ENCODE peak calls at places on chromosomes 4 and X, in five cellular contexts. A, D, P, N and S are unnamed samples. For H3K4me1, the result is how much of the 10 kb centered on the place peaks cover.

GRCh38 chrX:96004386-96004785 is 680.3 kb upstream of the DIAPH2 start:
- DNase-seq in A (no peak), D (no peak), P (peak), N (no peak), S (no peak)

GRCh38 chr4:110119880-110120279 is 78.5 kb downstream of the ELOVL6 start:
- DNase-seq in D (no peak), N (peak), P (peak), A (no peak), S (no peak)

GRCh38 chrX:634306-634958 is 3.8 kb downstream of the SHOX start:
- DNase-seq in A (peak), N (no peak), P (no peak), D (peak), S (no peak)

GRCh38 chr4:140005699-140006098 is 148.3 kb downstream of the MAML3 start:
- DNase-seq in P (no peak), A (no peak), N (no peak), D (no peak), S (no peak)

GRCh38 chrX:68090266-68090665 is 343.0 kb downstream of the OPHN1 start:
- DNase-seq in P (no peak), N (no peak), A (no peak), D (no peak), S (no peak)

GRCh38 chrX:29241831-29242230 is 654.6 kb downstream of the IL1RAPL1 start:
- DNase-seq in N (no peak), A (no peak), P (peak), D (no peak), S (no peak)

GRCh38 chrX:16552546-16552945 is 97.4 kb upstream of the S100G start:
- DNase-seq in N (peak), D (no peak), A (no peak), P (peak), S (no peak)

GRCh38 chr4:146134761-146135160 is 40.8 kb upstream of the LSM6 start:
- DNase-seq in P (no peak), N (no peak), A (peak), D (no peak), S (peak)

GRCh38 chrX:108270739-108271396 is 167.4 kb downstream of the COL4A6 start:
- DNase-seq in P (peak), A (no peak), D (no peak), N (peak), S (no peak)

GRCh38 chr4:98327694-98328093 is 66.5 kb downstream of the RAP1GDS1 start:
- DNase-seq in P (no peak), A (no peak), D (no peak), N (no peak), S (no peak)

GRCh38 chrX:135520022-135520552 is 373 bp upstream of the INTS6L start:
- DNase-seq in D (no peak), N (peak), P (peak), A (peak), S (no peak)

GRCh38 chr4:8915201-8916200 is 43.9 kb upstream of the HMX1 start:
- DNase-seq in N (no peak), D (no peak), A (no peak), P (no peak), S (peak)

GRCh38 chr4:147355849-147356248 is 125.0 kb upstream of the EDNRA start:
- DNase-seq in A (no peak), N (peak), D (no peak), P (peak), S (no peak)

GRCh38 chr4:189202182-189202868 is 738.3 kb upstream of the FRG1 start:
- DNase-seq in A (peak), D (peak), P (peak), N (peak), S (peak)

GRCh38 chr4:118814901-118815300 is 21.0 kb downstream of the SEC24D start:
- DNase-seq in P (no peak), N (no peak), A (no peak), D (no peak), S (no peak)

GRCh38 chrX:85243155-85243554 is 424 bp downstream of the SATL1 start:
- DNase-seq in A (no peak), D (no peak), N (no peak), P (peak), S (no peak)

GRCh38 chr4:29948858-29949257 is 771.3 kb upstream of the PCDH7 start:
- DNase-seq in P (no peak), A (no peak), D (no peak), N (no peak), S (no peak)

GRCh38 chr4:185202984-185203379 is 818 bp downstream of the CFAP97 start:
- DNase-seq in N (no peak), P (no peak), D (no peak), A (no peak), S (no peak)

GRCh38 chr4:11700751-11701226 is 272.1 kb upstream of the HS3ST1 start:
- DNase-seq in D (no peak), N (no peak), P (peak), A (no peak), S (no peak)

GRCh38 chr4:8050555-8051206 is 107.9 kb downstream of the ABLIM2 start:
- DNase-seq in A (no peak), N (peak), D (peak), P (peak), S (peak)

GRCh38 chr4:33369366-33369899 is 2649.3 kb downstream of the PCDH7 start:
- DNase-seq in D (no peak), N (peak), P (peak), A (no peak), S (no peak)

GRCh38 chrX:56738670-56739069 is 9.6 kb downstream of the NBDY start:
- DNase-seq in A (no peak), D (no peak), N (peak), P (no peak), S (no peak)

GRCh38 chrX:13868481-13869040 is 51.7 kb upstream of the GPM6B start:
- DNase-seq in P (peak), A (no peak), D (no peak), N (peak), S (no peak)

GRCh38 chr4:166862032-166862431 is 372.3 kb downstream of the SPOCK3 start:
- DNase-seq in P (no peak), N (no peak), D (no peak), A (no peak), S (no peak)

GRCh38 chr4:14681330-14681729 is 321.0 kb upstream of the CPEB2 start:
- DNase-seq in N (no peak), P (no peak), A (no peak), D (no peak), S (no peak)

GRCh38 chr4:159396151-159396550 is 293.3 kb downstream of the RAPGEF2 start:
- DNase-seq in A (no peak), N (no peak), P (no peak), D (no peak), S (no peak)

GRCh38 chr4:110490109-110490508 is 14.2 kb downstream of the ENPEP start:
- DNase-seq in P (no peak), D (no peak), N (no peak), A (no peak), S (no peak)

GRCh38 chr4:152304220-152304619 is 231.7 kb downstream of the FBXW7 start:
- DNase-seq in A (no peak), P (no peak), D (no peak), N (peak), S (no peak)

GRCh38 chrX:48904626-48905025 is 6.8 kb downstream of the SLC35A2 start:
- DNase-seq in A (no peak), N (no peak), P (no peak), D (no peak), S (no peak)

GRCh38 chr4:165726831-165727230 is 146.2 kb upstream of the TLL1 start:
- DNase-seq in N (no peak), A (no peak), P (no peak), D (no peak), S (no peak)

GRCh38 chrX:106939566-106939965 is 19.4 kb downstream of the CLDN2 start:
- DNase-seq in A (no peak), P (no peak), D (no peak), N (no peak), S (no peak)

GRCh38 chr4:125420499-125420898 is 105.7 kb downstream of the FAT4 start:
- DNase-seq in D (no peak), A (no peak), P (no peak), N (no peak), S (no peak)

GRCh38 chr4:125421547-125421946 is 106.8 kb downstream of the FAT4 start:
- DNase-seq in A (no peak), D (no peak), P (no peak), N (no peak), S (no peak)

GRCh38 chr4:125428832-125429231 is 114.1 kb downstream of the FAT4 start:
- DNase-seq in A (no peak), N (no peak), P (no peak), D (no peak), S (no peak)

DNA sequence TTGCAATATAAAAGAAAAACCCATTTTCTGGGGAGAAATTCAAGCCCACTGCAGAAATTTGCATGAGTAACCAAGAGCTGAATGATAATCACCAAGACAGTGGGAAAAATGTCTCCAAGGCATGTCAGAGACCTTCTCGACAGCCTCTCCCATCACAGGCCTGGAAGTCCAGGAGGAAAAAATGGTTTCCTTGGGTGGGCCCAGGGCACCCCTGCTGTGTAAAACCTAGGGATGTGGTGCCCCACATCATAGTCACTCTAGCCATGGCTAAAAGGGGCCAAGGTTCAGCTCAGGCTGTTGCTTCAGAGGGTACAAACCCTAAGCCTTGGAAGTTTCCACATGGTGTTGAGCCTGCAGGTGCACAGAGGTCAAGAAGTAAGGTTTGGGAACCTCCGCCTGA is 108.4 kb downstream of the FAT4 start:
- DNase-seq in A (no peak), N (no peak), P (no peak), D (no peak), S (no peak)
- H3K4me3 ChIP-seq in A (no peak), N (no peak), P (no peak), D (no peak), S (no peak)

DNA sequence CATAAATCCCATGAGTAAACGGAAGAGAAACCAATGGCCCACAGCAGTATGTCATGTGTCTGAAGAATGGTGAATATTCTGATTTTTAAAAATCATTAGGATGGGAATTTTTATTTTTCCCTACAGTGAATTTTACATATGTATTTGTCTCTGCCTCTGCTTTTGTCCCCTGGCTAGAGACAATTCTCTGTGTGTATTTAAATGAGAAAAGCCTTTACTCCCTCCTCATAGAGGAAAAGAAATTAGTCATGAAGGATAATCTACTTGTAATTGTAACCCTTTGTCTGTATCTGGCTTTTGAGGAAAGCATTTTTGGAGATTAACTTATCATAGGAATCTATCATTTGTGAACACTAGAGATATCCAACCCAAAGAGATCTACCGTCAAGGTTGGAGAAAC is 152.0 kb downstream of the THOC2 start:
- DNase-seq in A (no peak), P (no peak), D (no peak), N (no peak), S (no peak)
- H3K9ac ChIP-seq in A (no peak), P (no peak), D (no peak), N (no peak), S (no peak)

DNA sequence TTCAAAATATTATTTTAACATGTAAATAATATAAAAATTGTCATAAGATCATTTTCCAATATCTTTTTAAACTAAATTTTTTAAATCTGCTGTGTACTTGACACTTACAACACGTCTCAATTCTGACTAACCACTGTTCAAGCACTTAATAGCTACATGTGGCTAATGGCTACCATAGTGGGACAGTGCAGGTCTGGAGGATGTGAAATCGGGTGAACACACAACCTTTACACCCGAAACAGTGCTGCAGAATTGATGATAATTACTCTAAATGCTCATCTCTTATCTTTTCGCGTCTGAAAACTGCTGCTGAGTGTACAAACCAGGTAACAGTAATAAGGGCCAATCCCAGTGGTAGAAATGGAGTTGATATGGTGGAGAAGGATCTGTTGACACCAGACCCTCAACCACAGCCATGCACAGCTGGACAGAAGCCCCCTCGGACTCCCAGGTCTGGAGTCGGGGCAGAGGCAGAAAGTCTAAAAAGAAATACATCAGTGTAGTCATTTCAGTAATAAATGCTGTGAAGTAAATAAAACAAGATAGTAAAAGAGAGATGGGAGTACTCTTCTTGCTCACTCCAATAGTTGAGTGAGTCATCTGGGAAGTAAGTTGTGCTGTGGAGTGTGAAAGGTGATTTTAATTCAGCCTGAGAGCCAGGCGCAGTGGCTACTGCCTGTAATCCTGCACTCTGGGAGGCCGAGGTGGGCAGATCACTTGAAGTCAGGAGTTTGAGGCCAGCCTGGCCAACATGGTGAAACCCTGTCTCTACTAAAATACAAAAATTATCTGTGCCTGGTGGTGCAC is 150.0 kb downstream of the CBR4 start:
- DNase-seq in D (no peak), N (no peak), A (peak), P (no peak), S (no peak)
- H3K4me1 ChIP-seq in D (under half), N (under half), A (under half), P (under half), S (under half)

DNA sequence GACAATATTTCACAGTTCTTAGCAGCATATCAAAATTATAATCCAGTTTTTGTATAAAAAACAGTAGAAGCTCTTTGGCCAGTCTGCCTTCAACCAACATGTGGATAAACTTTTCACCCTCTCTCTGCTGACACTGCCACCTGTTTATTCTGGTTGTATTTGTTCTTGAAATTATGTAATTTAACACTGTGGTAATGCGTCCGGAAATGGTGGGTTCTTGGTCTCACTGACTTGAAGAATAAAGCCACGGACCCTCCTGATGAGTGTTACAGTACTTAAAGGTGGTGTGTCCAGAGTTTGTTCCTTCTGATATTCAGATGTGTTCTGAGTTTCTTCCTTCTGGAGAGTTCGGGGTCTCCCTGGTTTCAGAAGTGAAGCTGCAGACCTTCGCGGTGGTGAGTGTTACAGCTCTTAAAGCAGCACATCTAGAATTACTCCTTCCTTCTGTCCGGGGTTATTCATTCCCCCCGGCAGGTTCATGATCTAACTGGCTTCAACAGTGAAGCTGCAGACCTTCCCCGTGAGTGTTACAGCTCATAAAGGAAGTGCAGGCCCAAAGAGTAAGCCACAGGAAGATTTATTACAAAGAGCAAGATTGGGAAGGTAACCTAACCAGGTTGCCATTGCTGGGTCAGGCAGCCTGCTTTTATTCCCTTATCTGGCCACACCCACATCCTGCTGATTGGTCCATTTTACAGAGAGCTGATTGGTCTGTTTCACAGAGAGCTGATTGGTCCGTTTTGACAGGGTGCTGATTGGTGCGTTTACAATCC is 15.7 kb downstream of the FAM184B start:
- DNase-seq in P (no peak), A (no peak), N (no peak), D (no peak), S (no peak)
- H3K4me3 ChIP-seq in P (no peak), A (no peak), N (no peak), D (no peak), S (no peak)

DNA sequence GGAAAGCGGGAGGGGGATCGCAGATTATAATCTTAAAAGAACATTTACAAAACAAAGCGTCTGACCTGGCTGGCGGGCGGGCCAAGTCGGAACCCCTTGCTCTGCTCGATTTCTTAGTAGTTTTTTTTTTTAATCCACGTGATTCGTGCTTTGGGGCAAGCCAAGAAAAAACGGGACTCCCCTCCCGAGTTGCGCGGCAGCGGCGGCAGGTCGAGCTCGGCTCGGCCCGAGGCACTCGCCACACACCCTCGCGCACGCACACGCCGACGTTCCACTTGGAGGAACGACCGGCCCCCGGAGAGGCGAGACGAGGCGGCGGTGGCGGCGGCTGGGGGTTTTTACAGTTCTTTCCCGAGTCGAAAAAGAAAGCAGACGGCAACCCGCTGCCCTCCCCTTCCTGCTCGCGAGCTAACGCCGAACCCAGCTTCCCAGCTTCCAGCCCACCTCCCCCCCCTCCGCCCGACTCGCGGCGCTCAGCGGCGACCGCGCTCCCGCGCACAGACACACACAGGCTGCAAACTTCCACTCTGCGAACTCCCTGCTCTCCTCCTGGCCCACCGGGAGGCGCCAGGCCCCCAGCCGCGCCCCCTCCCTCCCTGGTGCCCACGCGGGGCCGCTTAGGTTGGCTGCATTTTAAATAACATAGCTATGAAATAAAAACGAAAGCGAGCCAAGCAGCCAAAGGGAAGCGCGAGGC is 1.2 kb downstream of the BCOR start:
- DNase-seq in P (peak), D (peak), A (peak), N (peak), S (peak)
- H3K9ac ChIP-seq in P (peak), D (peak), A (no peak), N (peak), S (peak)